ENCODE peak calls at places on chromosomes 7 and 10, in five cellular contexts. D is endothelial cell of umbilical vein, X is tibial nerve, G is sigmoid colon, S is ovary. J is an unnamed sample.

GRCh38 chr10:70440296-70441160 is 953 bp downstream of the NODAL start:
- DNase-seq in D (no peak), X (no peak), G (no peak), S (no peak), J (no peak)

GRCh38 chr7:152145853-152146466 is 120.5 kb downstream of the GALNT11 start:
- DNase-seq in D (peak), X (no peak), G (no peak), S (no peak), J (peak)

GRCh38 chr7:77797734-77798393 is 370 bp downstream of the TMEM60 start:
- DNase-seq in D (no peak), X (no peak), G (peak), S (no peak), J (no peak)

GRCh38 chr10:926075-926698 is 5.3 kb downstream of the LARP4B start:
- DNase-seq in D (no peak), X (no peak), G (no peak), S (no peak), J (no peak)

GRCh38 chr7:84913731-84914130 is 273.1 kb downstream of the SEMA3D start:
- DNase-seq in D (no peak), X (no peak), G (no peak), S (no peak), J (no peak)

GRCh38 chr10:15419279-15419874 is 48.3 kb upstream of the FAM171A1 start:
- DNase-seq in D (peak), X (no peak), G (no peak), S (no peak), J (peak)

GRCh38 chr7:68063171-68063570 is 1066.5 kb downstream of the TYW1 start:
- DNase-seq in D (no peak), X (no peak), G (no peak), S (no peak), J (peak)

GRCh38 chr10:81116201-81116600 is 578.5 kb downstream of the SH2D4B start:
- DNase-seq in D (no peak), X (no peak), G (no peak), S (no peak), J (no peak)

GRCh38 chr7:27163776-27164380 is 1.5 kb downstream of the HOXA9 start:
- DNase-seq in D (no peak), X (no peak), G (peak), S (peak), J (no peak)

GRCh38 chr7:51366930-51367613 is 50.5 kb upstream of the COBL start:
- DNase-seq in D (peak), X (no peak), G (no peak), S (no peak), J (peak)

GRCh38 chr10:101284171-101285092 is 55.2 kb upstream of the LBX1 start:
- DNase-seq in D (no peak), X (no peak), G (no peak), S (no peak), J (no peak)

GRCh38 chr10:86872757-86873156 is 84.7 kb downstream of the MMRN2 start:
- DNase-seq in D (peak), X (no peak), G (no peak), S (no peak), J (no peak)

DNA sequence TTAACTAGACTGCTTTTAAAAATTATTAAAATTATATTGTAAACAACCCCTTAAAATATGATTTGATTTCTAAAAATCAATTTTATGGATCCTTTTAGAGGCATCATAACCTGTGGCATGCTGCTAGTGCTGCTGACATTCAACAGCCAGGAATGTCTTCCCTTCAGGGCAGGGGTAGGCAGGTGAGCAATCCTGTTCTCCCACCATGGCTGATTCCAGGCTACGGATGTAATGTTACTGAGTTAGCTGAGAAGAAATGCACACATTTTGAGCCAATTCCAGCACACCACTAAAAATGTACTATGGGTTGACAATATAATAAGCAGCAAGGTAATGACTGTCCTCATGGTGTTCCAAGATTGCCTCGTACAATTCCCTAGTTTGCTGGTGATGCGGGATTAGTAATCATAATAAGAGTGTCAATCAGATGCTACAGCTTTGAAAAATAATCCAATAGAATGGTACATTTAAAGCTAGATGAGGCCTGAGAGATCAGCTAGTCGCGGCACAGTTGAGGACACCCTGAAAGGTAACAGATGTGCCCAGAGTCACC is 108.7 kb upstream of the PRR15 start:
- DNase-seq in D (no peak), X (no peak), G (no peak), S (no peak), J (no peak)
- TF ChIP-seq POLR2A in D (no peak), X (no peak), G (no peak), S (no peak), J (no peak)

GRCh38 chr7:74290590-74290950 is 1.4 kb downstream of the CLIP2 start:
- DNase-seq in D (no peak), X (no peak), G (no peak), S (no peak), J (no peak)

GRCh38 chr7:74289660-74290589 is 718 bp downstream of the CLIP2 start:
- DNase-seq in D (no peak), X (no peak), G (peak), S (peak), J (no peak)

GRCh38 chr7:74288034-74288881 is 949 bp upstream of the CLIP2 start:
- DNase-seq in D (no peak), X (no peak), G (no peak), S (no peak), J (no peak)

GRCh38 chr7:74287303-74288033 is 1.7 kb upstream of the CLIP2 start:
- DNase-seq in D (no peak), X (no peak), G (no peak), S (no peak), J (no peak)

GRCh38 chr7:74289018-74289659 is at the start of gene CLIP2:
- DNase-seq in D (peak), X (peak), G (peak), S (peak), J (peak)
- TF ChIP-seq POLR2A in D (peak), X (peak), G (no peak), S (peak), J (no peak)

GRCh38 chr10:59586407-59586891 is 123.2 kb downstream of the SLC16A9 start:
- DNase-seq in D (no peak), X (no peak), G (no peak), S (no peak), J (no peak)

GRCh38 chr10:59580257-59580863 is 129.3 kb downstream of the SLC16A9 start:
- DNase-seq in D (peak), X (no peak), G (no peak), S (no peak), J (no peak)

GRCh38 chr10:59582058-59582457 is 127.6 kb downstream of the SLC16A9 start:
- DNase-seq in D (no peak), X (no peak), G (no peak), S (no peak), J (peak)

GRCh38 chr10:59585046-59585700 is 124.5 kb downstream of the SLC16A9 start:
- DNase-seq in D (peak), X (no peak), G (no peak), S (no peak), J (no peak)

DNA sequence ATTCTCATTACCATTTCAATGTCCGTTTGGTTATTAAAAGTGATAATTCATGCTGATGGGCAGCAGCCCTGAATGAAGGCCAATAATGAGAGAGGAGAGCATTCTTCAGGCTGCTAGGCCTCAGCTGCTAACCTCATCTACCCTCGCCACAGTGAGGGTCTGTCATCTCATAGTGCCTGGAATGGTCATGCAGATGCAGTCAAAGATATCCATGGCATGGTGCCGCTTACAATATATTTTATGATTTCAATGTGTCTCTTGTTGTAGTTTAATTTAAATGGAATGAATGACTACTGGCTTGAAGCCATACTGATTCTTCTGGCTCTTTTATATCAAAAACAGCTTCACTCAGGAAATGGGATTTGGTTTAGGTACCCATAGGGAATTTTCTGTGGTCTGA is 126.9 kb downstream of the SLC16A9 start:
- DNase-seq in D (no peak), X (no peak), G (no peak), S (no peak), J (no peak)
- TF ChIP-seq POLR2A in D (no peak), X (no peak), G (no peak), S (no peak), J (no peak)

GRCh38 chr10:104268691-104269645 is at the start of gene GSTO2:
- DNase-seq in D (peak), X (peak), G (peak), S (peak), J (peak)
- TF ChIP-seq POLR2A in D (peak), X (peak), G (peak), S (peak), J (peak)

DNA sequence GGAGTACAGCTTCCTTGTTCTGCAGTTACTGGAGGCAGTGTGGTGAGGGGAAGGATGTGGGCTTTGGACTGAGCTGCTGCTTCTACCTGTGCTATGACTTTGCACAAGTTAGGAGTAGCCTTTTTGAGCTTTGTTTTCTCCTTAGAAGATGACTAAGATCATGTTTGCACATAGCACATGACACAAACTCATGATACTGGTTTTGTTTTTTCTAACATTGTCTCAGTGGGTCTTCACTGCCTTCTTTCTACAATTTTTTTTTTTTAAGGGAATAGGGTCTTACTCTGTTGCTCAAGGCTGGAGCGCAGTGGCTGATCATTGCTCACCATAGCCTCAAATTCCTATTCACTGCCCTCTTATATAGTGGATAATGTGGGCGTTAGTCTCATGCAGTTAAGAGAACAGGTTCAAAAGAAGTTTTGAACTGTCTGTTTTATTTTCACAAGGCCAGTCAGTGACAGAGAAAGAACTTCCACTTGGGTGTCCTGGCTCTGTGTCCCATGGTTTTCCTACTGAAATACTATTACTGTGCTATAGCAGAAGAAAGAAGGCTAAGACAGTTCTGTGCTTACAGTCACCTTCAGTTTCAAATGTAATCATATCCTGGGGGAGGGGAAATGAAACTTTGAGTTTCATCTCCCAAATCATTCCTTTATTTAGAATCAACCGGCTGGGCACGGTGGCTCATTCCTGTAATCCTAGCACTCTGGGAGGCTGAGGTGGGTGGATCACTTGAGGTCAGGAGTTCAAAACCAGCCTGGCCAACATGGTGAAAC is 72.0 kb downstream of the KAT6B start:
- DNase-seq in D (no peak), X (no peak), G (no peak), S (no peak), J (no peak)
- TF ChIP-seq POLR2A in D (no peak), X (no peak), G (no peak), S (no peak), J (no peak)

GRCh38 chr10:46305430-46305808 is 18.6 kb downstream of the ANTXRL start:
- DNase-seq in D (no peak), X (no peak), G (peak), S (no peak), J (no peak)
- TF ChIP-seq POLR2A in D (no peak), X (no peak), G (no peak), S (no peak), J (no peak)

GRCh38 chr10:58266003-58266825 is 1.5 kb downstream of the IPMK start:
- DNase-seq in D (peak), X (no peak), G (no peak), S (no peak), J (no peak)

GRCh38 chr10:58266826-58267712 is 625 bp downstream of the IPMK start:
- DNase-seq in D (peak), X (peak), G (peak), S (peak), J (peak)

GRCh38 chr10:58267713-58268453 is at the start of gene IPMK:
- DNase-seq in D (peak), X (peak), G (peak), S (peak), J (peak)

GRCh38 chr10:58268454-58268945 is 462 bp upstream of the CISD1 start:
- DNase-seq in D (no peak), X (no peak), G (peak), S (no peak), J (no peak)

DNA sequence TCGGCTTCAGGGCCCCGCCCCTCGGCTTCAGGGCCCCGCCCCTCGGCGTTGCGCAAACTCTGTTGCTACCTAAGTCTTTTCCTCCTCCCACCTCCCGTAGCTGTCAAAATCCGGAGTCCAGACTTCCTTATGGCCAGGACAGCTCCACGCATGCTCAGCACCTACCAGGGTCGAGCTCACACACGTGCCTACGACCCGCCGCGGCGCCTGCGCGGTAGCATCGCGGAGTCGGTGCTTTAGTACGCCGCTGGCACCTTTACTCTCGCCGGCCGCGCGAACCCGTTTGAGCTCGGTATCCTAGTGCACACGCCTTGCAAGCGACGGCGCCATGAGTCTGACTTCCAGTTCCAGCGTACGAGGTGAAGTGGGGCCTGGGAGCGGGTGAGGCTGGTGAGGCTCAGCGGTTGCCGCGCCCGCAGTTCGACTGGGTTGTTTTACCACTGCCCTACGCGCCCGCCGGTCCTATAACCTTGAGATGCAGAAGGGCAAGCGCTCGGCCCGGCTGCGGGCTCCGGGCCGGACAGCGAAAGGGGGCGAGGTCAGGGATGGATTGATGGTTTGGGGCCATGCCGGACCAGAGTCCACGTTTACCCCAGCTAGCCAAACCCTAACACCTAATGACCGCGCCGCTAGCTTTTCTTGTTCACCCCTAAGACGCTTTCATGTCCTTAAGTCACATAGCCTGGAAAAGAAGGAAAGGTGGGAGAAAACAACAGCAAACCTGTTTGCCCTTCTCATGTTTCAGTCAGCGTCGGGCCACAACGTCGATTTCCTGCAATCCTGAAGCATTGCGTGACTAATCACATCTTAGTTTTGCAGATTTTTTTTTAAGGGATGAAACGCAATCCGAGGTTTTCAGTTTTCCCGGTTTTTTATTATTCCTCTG is at the start of gene CISD1:
- DNase-seq in D (peak), X (peak), G (peak), S (peak), J (peak)
- TF ChIP-seq POLR2A in D (peak), X (peak), G (peak), S (peak), J (no peak)

GRCh38 chr10:68284007-68284406 is 47.9 kb upstream of the HNRNPH3 start:
- DNase-seq in D (no peak), X (no peak), G (no peak), S (no peak), J (no peak)
- TF ChIP-seq POLR2A in D (no peak), X (no peak), G (no peak), S (no peak), J (no peak)

J was measured in testis.